ENCODE peak calls at places on chromosomes 6 and 20, in five cellular contexts. One of them, this sample, is unnamed.

GRCh38 chr6:100460650-100461204 is 4.0 kb downstream of the SIM1 start:
- DNase-seq in mesenchymal stem cell: no peak
- DNase-seq in H9: peak; percentile 44
- DNase-seq in neuronal stem cell: peak; percentile 60
- DNase-seq in H1: no peak
- DNase-seq in this sample: no peak

GRCh38 chr6:30889921-30890645 is 5.8 kb downstream of the DDR1 start:
- DNase-seq in mesenchymal stem cell: no peak
- DNase-seq in H9: peak; percentile 29
- DNase-seq in neuronal stem cell: no peak
- DNase-seq in H1: no peak
- DNase-seq in this sample: no peak

GRCh38 chr20:50438986-50439407 is 71.2 kb upstream of the PTPN1 start:
- DNase-seq in mesenchymal stem cell: peak; percentile 86
- DNase-seq in H9: no peak
- DNase-seq in neuronal stem cell: no peak
- DNase-seq in H1: no peak
- DNase-seq in this sample: peak; percentile 96

GRCh38 chr6:46454691-46455090 is 36.6 kb downstream of the RCAN2 start:
- DNase-seq in mesenchymal stem cell: no peak
- DNase-seq in H9: no peak
- DNase-seq in neuronal stem cell: no peak
- DNase-seq in H1: no peak
- DNase-seq in this sample: no peak

GRCh38 chr20:58829531-58829941 is 21.2 kb downstream of the GNAS-AS1 start:
- DNase-seq in mesenchymal stem cell: no peak
- DNase-seq in H9: no peak
- DNase-seq in neuronal stem cell: no peak
- DNase-seq in H1: no peak
- DNase-seq in this sample: no peak

GRCh38 chr20:44118185-44119034 is 68.6 kb downstream of the JPH2 start:
- DNase-seq in mesenchymal stem cell: no peak
- DNase-seq in H9: no peak
- DNase-seq in neuronal stem cell: no peak
- DNase-seq in H1: no peak
- DNase-seq in this sample: no peak

GRCh38 chr6:134029495-134030455 is 22.6 kb downstream of the SLC2A12 start:
- DNase-seq in mesenchymal stem cell: peak; percentile 78
- DNase-seq in H9: no peak
- DNase-seq in neuronal stem cell: no peak
- DNase-seq in H1: no peak
- DNase-seq in this sample: no peak

GRCh38 chr6:114839019-114839418 is 496.2 kb upstream of the HS3ST5 start:
- DNase-seq in mesenchymal stem cell: no peak
- DNase-seq in H9: no peak
- DNase-seq in neuronal stem cell: no peak
- DNase-seq in H1: no peak
- DNase-seq in this sample: no peak

GRCh38 chr6:118892248-118893094 is 1.5 kb upstream of the ASF1A start:
- DNase-seq in mesenchymal stem cell: no peak
- DNase-seq in H9: no peak
- DNase-seq in neuronal stem cell: no peak
- DNase-seq in H1: no peak
- DNase-seq in this sample: no peak

GRCh38 chr6:149045404-149045803 is 272.1 kb upstream of the TAB2 start:
- DNase-seq in mesenchymal stem cell: no peak
- DNase-seq in H9: no peak
- DNase-seq in neuronal stem cell: no peak
- DNase-seq in H1: no peak
- DNase-seq in this sample: no peak

GRCh38 chr6:134254118-134254517 is 63.8 kb downstream of the SGK1 start:
- DNase-seq in mesenchymal stem cell: no peak
- DNase-seq in H9: no peak
- DNase-seq in neuronal stem cell: no peak
- DNase-seq in H1: no peak
- DNase-seq in this sample: no peak

GRCh38 chr6:15752820-15753219 is 90.0 kb upstream of the DTNBP1 start:
- DNase-seq in mesenchymal stem cell: peak; percentile 42
- DNase-seq in H9: no peak
- DNase-seq in neuronal stem cell: no peak
- DNase-seq in H1: no peak
- DNase-seq in this sample: peak; percentile 38

GRCh38 chr6:169158182-169158573 is 95.5 kb downstream of the THBS2 start:
- DNase-seq in mesenchymal stem cell: no peak
- DNase-seq in H9: no peak
- DNase-seq in neuronal stem cell: no peak
- DNase-seq in H1: no peak
- DNase-seq in this sample: no peak
- H2BK12ac ChIP-seq in mesenchymal stem cell: no peak overlapping the region
- H2BK12ac ChIP-seq in H9: no peak overlapping the region
- H2BK12ac ChIP-seq in neuronal stem cell: no peak overlapping the region
- H2BK12ac ChIP-seq in H1: no peak overlapping the region
- H2BK12ac ChIP-seq in this sample: no peak overlapping the region

GRCh38 chr6:50962213-50962759 is 143.6 kb downstream of the TFAP2B start:
- DNase-seq in mesenchymal stem cell: no peak
- DNase-seq in H9: no peak
- DNase-seq in neuronal stem cell: no peak
- DNase-seq in H1: no peak
- DNase-seq in this sample: no peak

GRCh38 chr6:50970908-50971307 is 152.2 kb downstream of the TFAP2B start:
- DNase-seq in mesenchymal stem cell: no peak
- DNase-seq in H9: no peak
- DNase-seq in neuronal stem cell: no peak
- DNase-seq in H1: no peak
- DNase-seq in this sample: no peak

GRCh38 chr6:50965495-50965894 is 146.8 kb downstream of the TFAP2B start:
- DNase-seq in mesenchymal stem cell: no peak
- DNase-seq in H9: no peak
- DNase-seq in neuronal stem cell: no peak
- DNase-seq in H1: no peak
- DNase-seq in this sample: no peak

GRCh38 chr6:50966986-50967385 is 148.3 kb downstream of the TFAP2B start:
- DNase-seq in mesenchymal stem cell: no peak
- DNase-seq in H9: no peak
- DNase-seq in neuronal stem cell: no peak
- DNase-seq in H1: no peak
- DNase-seq in this sample: no peak

GRCh38 chr6:50966532-50966931 is 147.9 kb downstream of the TFAP2B start:
- DNase-seq in mesenchymal stem cell: no peak
- DNase-seq in H9: no peak
- DNase-seq in neuronal stem cell: no peak
- DNase-seq in H1: no peak
- DNase-seq in this sample: no peak
- H2BK12ac ChIP-seq in mesenchymal stem cell: no peak overlapping the region
- H2BK12ac ChIP-seq in H9: no peak overlapping the region
- H2BK12ac ChIP-seq in neuronal stem cell: no peak overlapping the region
- H2BK12ac ChIP-seq in H1: no peak overlapping the region
- H2BK12ac ChIP-seq in this sample: no peak overlapping the region

GRCh38 chr6:98146656-98147055 is 687.7 kb upstream of the POU3F2 start:
- DNase-seq in mesenchymal stem cell: no peak
- DNase-seq in H9: no peak
- DNase-seq in neuronal stem cell: no peak
- DNase-seq in H1: no peak
- DNase-seq in this sample: no peak

GRCh38 chr6:98137391-98137790 is 697.0 kb upstream of the POU3F2 start:
- DNase-seq in mesenchymal stem cell: no peak
- DNase-seq in H9: peak; percentile 24
- DNase-seq in neuronal stem cell: no peak
- DNase-seq in H1: no peak
- DNase-seq in this sample: no peak

DNA sequence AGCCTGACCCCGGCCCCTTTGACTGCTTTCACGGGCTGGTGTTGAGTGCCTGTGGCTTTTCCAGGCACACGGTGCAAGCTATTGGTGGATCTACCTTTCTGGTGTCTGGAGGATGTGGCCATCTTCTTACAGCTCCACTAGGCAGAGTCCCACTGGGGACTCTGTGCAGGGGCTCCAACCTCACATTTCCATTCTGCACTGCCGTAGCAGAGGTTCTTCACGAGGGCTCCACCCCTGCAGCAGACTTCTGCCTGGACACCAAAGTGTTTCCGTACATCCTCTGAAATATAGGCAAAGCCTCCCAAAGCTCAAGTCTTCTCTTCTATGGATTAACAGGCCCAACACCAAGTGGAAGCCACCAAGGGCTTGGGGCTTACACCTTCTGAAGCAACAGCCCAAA is 691.5 kb upstream of the POU3F2 start:
- DNase-seq in mesenchymal stem cell: no peak
- DNase-seq in H9: no peak
- DNase-seq in neuronal stem cell: no peak
- DNase-seq in H1: no peak
- DNase-seq in this sample: no peak
- H2BK12ac ChIP-seq in mesenchymal stem cell: no peak overlapping the region
- H2BK12ac ChIP-seq in H9: no peak overlapping the region
- H2BK12ac ChIP-seq in neuronal stem cell: no peak overlapping the region
- H2BK12ac ChIP-seq in H1: no peak overlapping the region
- H2BK12ac ChIP-seq in this sample: no peak overlapping the region

GRCh38 chr6:84055646-84056045 is 22.1 kb downstream of the MRAP2 start:
- DNase-seq in mesenchymal stem cell: no peak
- DNase-seq in H9: no peak
- DNase-seq in neuronal stem cell: no peak
- DNase-seq in H1: no peak
- DNase-seq in this sample: no peak
- H2BK12ac ChIP-seq in mesenchymal stem cell: no peak overlapping the region
- H2BK12ac ChIP-seq in H9: no peak overlapping the region
- H2BK12ac ChIP-seq in neuronal stem cell: no peak overlapping the region
- H2BK12ac ChIP-seq in H1: no peak overlapping the region
- H2BK12ac ChIP-seq in this sample: no peak overlapping the region

DNA sequence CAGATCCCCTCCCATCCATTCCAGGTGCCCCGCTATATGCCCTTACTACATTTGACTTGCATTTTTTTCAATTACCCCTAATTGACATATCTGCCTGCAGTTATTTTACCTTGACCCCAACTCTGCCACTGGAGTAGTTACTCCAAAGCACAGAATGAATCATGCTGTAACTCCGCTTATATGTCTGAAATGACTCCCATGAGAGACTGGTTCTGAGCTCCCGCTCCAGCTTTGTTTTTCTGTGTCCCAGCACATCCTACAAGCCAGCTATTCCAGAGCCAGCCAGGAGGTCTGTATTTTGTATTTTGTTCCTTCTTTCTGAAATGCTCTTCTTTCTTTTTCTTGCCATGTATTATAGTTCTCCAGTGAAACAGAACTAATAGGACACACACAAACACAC is 10.9 kb upstream of the NOX3 start:
- DNase-seq in mesenchymal stem cell: no peak
- DNase-seq in H9: no peak
- DNase-seq in neuronal stem cell: no peak
- DNase-seq in H1: no peak
- DNase-seq in this sample: no peak
- H2BK12ac ChIP-seq in mesenchymal stem cell: peak overlapping the region; percentile 37
- H2BK12ac ChIP-seq in H9: no peak overlapping the region
- H2BK12ac ChIP-seq in neuronal stem cell: no peak overlapping the region
- H2BK12ac ChIP-seq in H1: no peak overlapping the region
- H2BK12ac ChIP-seq in this sample: no peak overlapping the region

GRCh38 chr6:125293587-125293986 is 8.2 kb downstream of the HDDC2 start:
- DNase-seq in mesenchymal stem cell: no peak
- DNase-seq in H9: no peak
- DNase-seq in neuronal stem cell: no peak
- DNase-seq in H1: no peak
- DNase-seq in this sample: no peak

GRCh38 chr6:125294036-125294435 is 7.7 kb downstream of the HDDC2 start:
- DNase-seq in mesenchymal stem cell: no peak
- DNase-seq in H9: no peak
- DNase-seq in neuronal stem cell: no peak
- DNase-seq in H1: no peak
- DNase-seq in this sample: no peak

GRCh38 chr6:125299257-125299656 is 2.5 kb downstream of the HDDC2 start:
- DNase-seq in mesenchymal stem cell: no peak
- DNase-seq in H9: no peak
- DNase-seq in neuronal stem cell: no peak
- DNase-seq in H1: no peak
- DNase-seq in this sample: no peak

GRCh38 chr6:125294925-125295324 is 6.8 kb downstream of the HDDC2 start:
- DNase-seq in mesenchymal stem cell: no peak
- DNase-seq in H9: no peak
- DNase-seq in neuronal stem cell: no peak
- DNase-seq in H1: no peak
- DNase-seq in this sample: no peak

GRCh38 chr6:125296461-125296860 is 5.3 kb downstream of the HDDC2 start:
- DNase-seq in mesenchymal stem cell: no peak
- DNase-seq in H9: no peak
- DNase-seq in neuronal stem cell: no peak
- DNase-seq in H1: no peak
- DNase-seq in this sample: no peak
- H2BK12ac ChIP-seq in mesenchymal stem cell: no peak overlapping the region
- H2BK12ac ChIP-seq in H9: no peak overlapping the region
- H2BK12ac ChIP-seq in neuronal stem cell: no peak overlapping the region
- H2BK12ac ChIP-seq in H1: no peak overlapping the region
- H2BK12ac ChIP-seq in this sample: no peak overlapping the region